ENCODE peak calls at places on chromosomes 11 and 22, in nine cellular contexts. T, L, O, F, V, Y, P, J and B are unnamed samples.

GRCh38 chr11:119373917-119374631 is 7.4 kb downstream of the USP2 start:
- DNase-seq in J (peak; percentile 87), O (peak; percentile 52), P (peak; percentile 55), L (peak; percentile 76), Y (peak; percentile 84), T (no peak), F (peak; percentile 65), V (peak; percentile 73), B (peak; percentile 80)

GRCh38 chr11:96015911-96016565 is 92.1 kb upstream of the MTMR2 start:
- DNase-seq in O (no peak), V (no peak), T (no peak), F (no peak), Y (no peak), L (no peak), J (no peak), P (no peak), B (no peak)

GRCh38 chr11:73652856-73653559 is 6.6 kb downstream of the PLEKHB1 start:
- DNase-seq in L (no peak), O (no peak), Y (no peak), T (no peak), F (no peak), P (no peak), V (no peak), J (no peak), B (no peak)

GRCh38 chr11:36056160-36056751 is 112.4 kb downstream of the LDLRAD3 start:
- DNase-seq in V (no peak), O (peak; percentile 25), T (no peak), J (peak; percentile 49), F (no peak), P (no peak), L (no peak), Y (peak; percentile 49), B (peak; percentile 57)

GRCh38 chr22:37157516-37158289 is 8.0 kb upstream of the IL2RB start:
- DNase-seq in V (no peak), F (no peak), J (no peak), Y (peak; percentile 61), L (no peak), T (no peak), P (no peak), O (no peak), B (no peak)

GRCh38 chr11:9138612-9139579 is 47.5 kb upstream of the SCUBE2 start:
- DNase-seq in Y (peak; percentile 69), L (peak; percentile 39), T (no peak), V (peak; percentile 65), P (peak; percentile 72), J (no peak), F (peak; percentile 27), O (peak; percentile 82), B (peak; percentile 66)

GRCh38 chr22:46038516-46039430 is 61.8 kb upstream of the WNT7B start:
- DNase-seq in V (peak; percentile 45), O (no peak), J (no peak), P (no peak), Y (no peak), L (peak; percentile 23), F (no peak), T (no peak), B (peak; percentile 34)

GRCh38 chr22:44497904-44498242 is at the start of gene RTL6:
- DNase-seq in J (no peak), Y (no peak), P (no peak), T (no peak), V (no peak), L (no peak), O (no peak), F (no peak), B (no peak)

GRCh38 chr11:116035972-116036371 is 531.8 kb upstream of the CADM1 start:
- DNase-seq in P (no peak), F (no peak), J (no peak), L (no peak), O (no peak), V (no peak), Y (no peak), T (no peak), B (no peak)

GRCh38 chr22:24329453-24329852 is 58.8 kb downstream of the SPECC1L start:
- DNase-seq in P (no peak), J (no peak), Y (no peak), F (no peak), V (no peak), O (no peak), L (no peak), T (no peak), B (no peak)

GRCh38 chr11:121591405-121592033 is 138.8 kb upstream of the SORL1-AS1 start:
- DNase-seq in O (peak; percentile 50), P (peak; percentile 79), F (no peak), V (no peak), T (peak; percentile 69), J (peak; percentile 88), Y (peak; percentile 83), L (peak; percentile 77), B (peak; percentile 79)

GRCh38 chr22:49967333-49968241 is 7.0 kb downstream of the PIM3 start:
- DNase-seq in Y (peak; percentile 95), F (peak; percentile 94), L (peak; percentile 61), P (peak; percentile 16), O (no peak), V (peak; percentile 80), T (peak; percentile 54), J (peak; percentile 79), B (peak; percentile 83)
- TF ChIP-seq POLR2A in Y (no peak), F (peak; percentile 76), L (no peak), P (no peak), O (no peak), V (no peak), T (no peak), J (no peak), B (no peak)

DNA sequence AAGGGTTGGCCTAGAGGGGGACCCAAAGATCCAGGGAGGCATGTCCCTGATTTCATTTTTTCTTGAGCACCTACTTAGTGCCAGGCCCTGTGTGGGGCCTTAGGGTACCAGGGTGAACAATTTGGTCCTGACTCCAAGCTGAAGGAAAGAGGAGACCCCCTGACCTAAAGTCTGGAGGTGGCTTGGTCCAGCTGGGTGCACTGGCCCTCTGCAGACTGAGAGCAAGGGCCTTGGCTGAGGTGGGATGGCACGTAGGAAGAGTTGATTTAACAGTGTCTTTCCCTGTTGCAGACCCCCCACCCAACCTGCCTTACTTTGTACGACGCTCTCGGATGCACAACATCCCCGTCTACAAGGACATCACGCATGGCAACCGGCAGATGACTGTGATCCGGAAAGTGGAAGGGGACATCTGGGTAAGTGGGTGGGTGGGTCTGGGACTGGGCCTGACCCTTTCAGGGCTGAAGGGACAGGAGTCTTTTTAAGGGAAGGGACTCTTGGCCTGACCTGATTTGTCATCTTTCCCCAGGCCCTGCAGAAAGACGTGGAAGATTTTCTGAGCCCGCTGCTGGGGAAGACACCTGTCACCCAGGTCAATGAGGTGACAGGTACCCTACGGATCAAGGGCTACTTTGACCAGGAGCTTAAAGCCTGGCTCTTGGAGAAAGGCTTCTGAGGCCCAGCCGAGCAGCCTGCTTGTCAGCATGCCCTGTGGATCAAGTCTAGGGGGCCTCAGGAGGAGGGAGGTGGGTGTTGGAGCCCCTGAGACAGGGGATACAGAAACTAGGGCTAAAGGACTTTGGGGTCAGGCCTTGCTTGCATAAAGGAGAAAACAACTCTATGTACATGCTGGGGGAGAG is 3.3 kb downstream of the MRPL49 start:
- DNase-seq in O (no peak), V (no peak), P (no peak), J (no peak), F (no peak), T (no peak), L (no peak), Y (no peak), B (no peak)
- TF ChIP-seq POLR2A in O (no peak), V (no peak), P (no peak), J (no peak), F (no peak), T (no peak), L (no peak), Y (no peak), B (no peak)

GRCh38 chr22:50522806-50523438 is 2.5 kb downstream of the SCO2 start:
- DNase-seq in J (no peak), T (no peak), V (no peak), P (no peak), L (no peak), O (no peak), F (no peak), Y (no peak), B (no peak)

GRCh38 chr22:50522208-50522805 is 3.1 kb downstream of the SCO2 start:
- DNase-seq in Y (no peak), P (no peak), T (no peak), V (no peak), L (no peak), O (no peak), F (no peak), J (no peak), B (no peak)

GRCh38 chr22:50524664-50525103 is 714 bp downstream of the SCO2 start:
- DNase-seq in V (no peak), T (no peak), L (no peak), O (no peak), Y (no peak), P (no peak), F (no peak), J (no peak), B (no peak)

GRCh38 chr22:50523806-50524663 is 1.4 kb downstream of the SCO2 start:
- DNase-seq in O (no peak), F (no peak), J (no peak), V (no peak), P (no peak), T (no peak), L (no peak), Y (no peak), B (no peak)

DNA sequence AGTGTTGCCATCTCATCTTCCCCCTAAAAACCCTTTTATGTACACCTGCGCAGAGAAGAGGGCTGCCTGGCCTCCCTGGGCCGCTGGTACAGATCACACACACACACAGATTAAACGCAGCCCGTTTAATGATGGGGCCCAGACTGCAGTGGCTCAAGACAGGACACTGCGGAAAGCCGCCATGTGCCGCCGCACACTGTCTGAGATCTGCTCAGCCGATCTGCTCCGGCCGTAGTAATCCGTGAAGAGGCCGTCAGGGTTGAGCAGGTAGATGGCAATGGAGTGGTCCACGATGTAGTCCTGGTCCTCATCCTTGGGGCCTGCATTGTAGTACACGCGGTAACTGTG is 2.0 kb downstream of the SCO2 start:
- DNase-seq in J (no peak), P (no peak), V (no peak), F (no peak), L (no peak), Y (no peak), O (no peak), T (no peak), B (no peak)
- TF ChIP-seq POLR2A in J (no peak), P (no peak), V (no peak), F (no peak), L (no peak), Y (no peak), O (no peak), T (no peak), B (no peak)

GRCh38 chr11:66467034-66467659 is 442 bp downstream of the PELI3 start:
- DNase-seq in L (no peak), V (no peak), P (no peak), T (peak; percentile 38), J (peak; percentile 21), O (peak; percentile 73), F (no peak), Y (peak; percentile 65), B (peak; percentile 57)

GRCh38 chr11:66467756-66468155 is 1.1 kb downstream of the PELI3 start:
- DNase-seq in Y (peak; percentile 32), T (no peak), P (no peak), O (no peak), F (no peak), V (no peak), J (peak; percentile 28), L (peak; percentile 44), B (peak; percentile 58)

GRCh38 chr11:66465371-66466224 is 1.1 kb upstream of the PELI3 start:
- DNase-seq in F (no peak), L (no peak), J (no peak), Y (no peak), P (no peak), O (no peak), T (peak; percentile 46), V (no peak), B (no peak)

GRCh38 chr11:66464916-66465315 is 1.8 kb upstream of the PELI3 start:
- DNase-seq in Y (no peak), P (no peak), V (no peak), L (no peak), J (no peak), T (no peak), O (no peak), F (no peak), B (no peak)

GRCh38 chr11:66466225-66467033 is at the start of gene PELI3:
- DNase-seq in J (peak; percentile 93), O (peak; percentile 84), V (peak; percentile 95), L (peak; percentile 96), F (peak; percentile 94), T (peak; percentile 94), P (peak; percentile 91), Y (peak; percentile 93), B (peak; percentile 95)
- TF ChIP-seq POLR2A in J (no peak), O (peak; percentile 17), V (peak; percentile 10), L (peak; percentile 64), F (peak; percentile 5), T (no peak), P (peak; percentile 60), Y (no peak), B (peak; percentile 52)